ENCODE peak calls at places on chromosomes 5 and 9, in six cellular contexts. W is Peyer's patch, Z is fibroblast of the aortic adventitia, V is colonic mucosa, L is psoas muscle, S is HCT116. B is an unnamed sample.

GRCh38 chr9:38421498-38422211 is 2.6 kb downstream of the IGFBPL1 start:
- DNase-seq in Z (no peak), S (no peak), V (no peak), W (no peak), L (no peak), B (no peak)

GRCh38 chr5:110477923-110478322 is 248.5 kb downstream of the TMEM232 start:
- DNase-seq in V (no peak), S (no peak), L (no peak), W (no peak), Z (peak; percentile 31), B (no peak)

GRCh38 chr5:96687812-96688453 is 25.8 kb downstream of the CAST start:
- DNase-seq in S (peak; percentile 39), V (no peak), W (no peak), L (no peak), Z (peak; percentile 79), B (no peak)

GRCh38 chr9:121634800-121635261 is 16.6 kb upstream of the DAB2IP start:
- DNase-seq in S (no peak), Z (peak; percentile 33), V (peak; percentile 47), L (no peak), W (no peak), B (no peak)

GRCh38 chr5:43582082-43583005 is 20.6 kb upstream of the NNT start:
- DNase-seq in W (no peak), V (no peak), S (no peak), Z (no peak), L (no peak), B (no peak)

GRCh38 chr5:170860415-170860814 is 1.4 kb upstream of the RANBP17 start:
- DNase-seq in V (no peak), S (no peak), W (no peak), Z (no peak), L (no peak), B (no peak)

GRCh38 chr9:61671276-61671973 is 481.6 kb downstream of the SPATA31A7 start:
- DNase-seq in Z (no peak), S (no peak), V (no peak), W (peak; percentile 8), L (no peak), B (no peak)

GRCh38 chr9:110650991-110651411 is 17.6 kb upstream of the MUSK start:
- DNase-seq in W (no peak), V (no peak), Z (peak; percentile 98), L (no peak), S (no peak), B (no peak)

GRCh38 chr9:684055-684949 is 157.2 kb upstream of the DMRT1 start:
- DNase-seq in L (no peak), V (no peak), S (no peak), W (no peak), Z (peak; percentile 82), B (no peak)

GRCh38 chr9:135228345-135228982 is 141.0 kb downstream of the OLFM1 start:
- DNase-seq in V (no peak), W (no peak), Z (no peak), L (peak; percentile 28), S (no peak), B (peak; percentile 31)

GRCh38 chr9:86713970-86714369 is 233.3 kb downstream of the GAS1 start:
- DNase-seq in Z (peak; percentile 97), W (no peak), S (no peak), V (no peak), L (no peak), B (no peak)

GRCh38 chr9:37422289-37423104 is at the start of gene GRHPR:
- DNase-seq in Z (peak; percentile 56), S (peak; percentile 52), V (peak; percentile 93), W (peak; percentile 86), L (peak; percentile 97), B (peak; percentile 94)

GRCh38 chr5:128632264-128632663 is 94.2 kb upstream of the FBN2 start:
- DNase-seq in S (no peak), V (no peak), Z (no peak), L (no peak), W (no peak), B (no peak)

GRCh38 chr9:33455952-33456351 is 8.6 kb upstream of the AQP3 start:
- DNase-seq in Z (no peak), V (no peak), S (no peak), W (no peak), L (no peak), B (no peak)

GRCh38 chr9:7150153-7150890 is 392.5 kb downstream of the KDM4C start:
- DNase-seq in W (no peak), Z (no peak), V (peak; percentile 38), L (no peak), S (no peak), B (no peak)

GRCh38 chr9:113355197-113355596 is 5.9 kb downstream of the BSPRY start:
- DNase-seq in S (no peak), Z (peak; percentile 38), W (no peak), V (no peak), L (no peak), B (no peak)

GRCh38 chr5:2912741-2913140 is 161.3 kb upstream of the IRX2 start:
- DNase-seq in Z (no peak), W (no peak), L (no peak), V (no peak), S (no peak), B (no peak)

GRCh38 chr5:83503662-83504061 is 32.1 kb downstream of the VCAN start:
- DNase-seq in W (no peak), Z (peak; percentile 62), S (no peak), V (no peak), L (no peak), B (no peak)

GRCh38 chr5:93145767-93146166 is 435.3 kb downstream of the NR2F1-AS1 start:
- DNase-seq in W (no peak), V (no peak), S (no peak), L (no peak), Z (peak; percentile 45), B (no peak)

GRCh38 chr9:17065062-17065461 is 69.8 kb upstream of the CNTLN start:
- DNase-seq in L (no peak), W (no peak), Z (peak; percentile 49), V (no peak), S (no peak), B (no peak)

GRCh38 chr9:26811106-26811505 is 81.5 kb downstream of the CAAP1 start:
- DNase-seq in W (no peak), L (no peak), Z (peak; percentile 14), S (no peak), V (no peak), B (no peak)

DNA sequence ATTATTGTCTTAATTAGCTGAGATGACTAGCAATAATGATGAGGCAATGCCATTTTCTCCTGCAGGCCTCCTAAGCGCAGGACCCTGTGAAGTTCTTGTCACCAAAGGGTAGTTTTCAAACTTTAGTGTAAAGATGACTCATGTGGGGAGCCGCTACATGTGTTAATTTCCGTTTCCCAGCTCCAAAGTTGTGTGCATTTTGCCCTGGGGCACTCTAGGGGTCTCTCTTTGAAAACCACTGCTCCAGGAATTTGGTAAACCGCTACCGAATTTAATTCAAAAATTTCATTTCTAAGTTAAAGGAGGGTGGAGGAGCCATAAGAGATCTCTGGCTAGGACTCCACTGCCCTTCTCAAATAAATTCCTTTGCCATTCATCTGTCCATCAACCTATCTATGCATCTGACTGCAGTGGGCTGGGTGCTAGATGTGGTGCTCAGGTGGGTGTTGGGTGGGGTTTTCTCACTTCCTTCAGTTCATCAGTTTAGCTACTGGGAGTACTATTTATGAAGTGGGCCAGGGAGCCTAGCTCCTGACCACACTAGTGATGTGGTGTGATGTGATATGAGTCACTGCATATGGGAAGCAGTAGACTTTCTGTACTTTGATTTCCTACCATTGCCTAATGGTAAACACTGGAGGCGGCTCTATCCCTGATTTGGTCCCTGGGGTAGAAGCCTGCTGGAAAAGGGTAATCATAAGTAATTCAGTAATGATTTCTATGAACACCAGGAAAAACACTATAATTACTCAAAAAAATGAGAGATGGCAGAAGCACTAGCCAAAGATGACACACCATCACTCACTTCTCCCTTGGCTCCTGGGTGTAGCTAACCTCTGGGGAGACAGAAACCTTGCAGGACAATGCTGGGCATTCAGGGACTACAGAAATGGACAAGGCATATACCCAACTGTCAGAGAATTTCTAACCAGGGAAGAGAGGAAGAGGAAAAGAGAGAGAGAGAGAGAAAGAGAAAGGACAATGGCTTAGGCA is 4.0 kb upstream of the ZSWIM6 start:
- DNase-seq in S (no peak), Z (peak; percentile 86), V (no peak), L (no peak), W (no peak), B (no peak)
- TF ChIP-seq CTCF in S (no peak), Z (no peak), V (no peak), L (no peak), W (no peak), B (no peak)

DNA sequence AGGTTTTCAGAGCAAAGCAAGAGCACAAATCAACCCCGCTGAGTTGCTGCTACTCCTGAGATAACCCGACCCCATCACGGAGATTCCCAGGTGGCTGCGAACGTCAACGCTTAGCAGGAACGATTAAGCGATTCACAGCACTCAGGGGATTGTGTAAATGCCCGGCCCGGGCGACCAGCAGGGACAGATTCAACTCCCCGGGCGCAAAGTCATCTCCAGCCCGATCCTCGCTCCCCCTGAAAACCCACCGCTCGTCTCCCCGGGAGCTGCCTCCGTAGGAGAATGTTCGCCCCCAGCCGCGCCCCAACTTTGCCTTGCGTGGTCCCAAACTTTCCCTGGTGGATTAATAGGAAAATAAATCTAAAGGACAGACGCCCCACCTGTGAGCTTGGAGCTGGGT is 685 bp downstream of the SLC24A2 start:
- DNase-seq in V (no peak), Z (no peak), W (no peak), S (no peak), L (no peak), B (no peak)
- H3K4me3 ChIP-seq in V (no peak overlapping the region), Z (no peak overlapping the region), W (no peak overlapping the region), S (no peak overlapping the region), L (no peak overlapping the region), B (no peak overlapping the region)

GRCh38 chr5:135456238-135457099 is 4.3 kb upstream of the TIFAB start:
- DNase-seq in W (no peak), L (no peak), Z (peak; percentile 70), S (peak; percentile 46), V (no peak), B (peak; percentile 85)
- TF ChIP-seq CTCF in W (no peak), L (no peak), Z (no peak), S (no peak), V (no peak), B (no peak)

GRCh38 chr5:151498395-151499155 is 51.2 kb downstream of the SLC36A1 start:
- DNase-seq in S (no peak), V (no peak), W (no peak), L (no peak), Z (no peak), B (no peak)

GRCh38 chr5:151495330-151495729 is 47.9 kb downstream of the SLC36A1 start:
- DNase-seq in Z (no peak), V (no peak), L (no peak), W (no peak), S (no peak), B (no peak)

GRCh38 chr5:151496041-151496484 is 48.7 kb downstream of the SLC36A1 start:
- DNase-seq in V (no peak), Z (no peak), L (no peak), S (no peak), W (no peak), B (no peak)

GRCh38 chr5:151499636-151500035 is 52.2 kb downstream of the SLC36A1 start:
- DNase-seq in S (no peak), Z (peak; percentile 21), V (no peak), L (no peak), W (no peak), B (no peak)

DNA sequence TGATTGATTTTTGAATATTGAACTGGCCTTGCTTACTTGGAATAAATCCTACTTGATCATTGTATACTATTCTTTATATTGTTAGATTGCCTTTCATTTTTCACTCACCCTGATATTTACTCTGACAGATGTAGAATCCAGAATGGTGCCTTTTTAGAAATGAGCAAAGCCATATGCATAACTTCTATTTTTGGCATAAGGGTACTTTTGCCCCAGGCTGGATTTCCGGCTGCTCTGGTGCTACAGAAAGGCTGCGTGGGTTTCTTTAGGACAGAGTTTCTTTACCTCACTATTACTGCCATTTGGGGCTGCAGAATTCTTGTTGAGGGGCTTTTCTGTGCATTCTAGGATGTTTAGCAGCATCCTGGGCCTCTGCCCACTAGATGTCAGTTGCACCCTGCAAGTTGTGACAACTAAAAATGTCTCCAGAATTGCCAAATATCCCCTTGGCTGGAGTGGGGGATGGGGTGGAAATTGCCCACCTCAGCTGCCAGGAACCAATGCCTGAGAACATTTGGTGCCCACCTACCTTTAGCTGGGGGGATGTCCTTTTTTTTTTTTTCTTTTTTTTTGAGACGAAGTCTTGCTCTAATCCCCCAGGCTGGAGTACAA is 50.1 kb downstream of the SLC36A1 start:
- DNase-seq in V (no peak), Z (no peak), L (no peak), W (no peak), S (no peak), B (no peak)
- H3K4me3 ChIP-seq in V (no peak overlapping the region), Z (no peak overlapping the region), L (no peak overlapping the region), W (no peak overlapping the region), S (no peak overlapping the region), B (no peak overlapping the region)